ENCODE peak calls at places on chromosomes 12 and 14, in eight cellular contexts. F, L, W, Z, X, I, B and S are unnamed samples.

GRCh38 chr12:31519525-31519924 is 71.4 kb downstream of the DENND5B start:
- DNase-seq in F (no peak), L (no peak), W (no peak), Z (no peak), X (no peak), I (no peak), B (no peak), S (no peak)

GRCh38 chr14:102930138-102930752 is 7.8 kb downstream of the AMN start:
- DNase-seq in F (no peak), L (no peak), W (no peak), Z (no peak), X (no peak), I (no peak), B (no peak), S (peak)

GRCh38 chr14:98792171-98792570 is 479.8 kb downstream of the BCL11B start:
- DNase-seq in F (no peak), L (no peak), W (no peak), Z (no peak), X (no peak), I (no peak), B (no peak), S (no peak)

GRCh38 chr14:36256131-36256801 is 64.2 kb downstream of the MBIP start:
- DNase-seq in F (no peak), L (no peak), W (no peak), Z (no peak), X (no peak), I (no peak), B (no peak), S (no peak)

GRCh38 chr14:99910337-99911268 is 117.4 kb downstream of the EML1 start:
- DNase-seq in F (no peak), L (no peak), W (no peak), Z (no peak), X (no peak), I (peak), B (no peak), S (no peak)

GRCh38 chr14:83006071-83006670 is 1472.5 kb upstream of the SEL1L start:
- DNase-seq in F (no peak), L (no peak), W (no peak), Z (no peak), X (no peak), I (no peak), B (peak), S (no peak)

GRCh38 chr12:62268956-62269355 is 8.8 kb downstream of the USP15 start:
- DNase-seq in F (no peak), L (no peak), W (no peak), Z (no peak), X (no peak), I (peak), B (no peak), S (no peak)

GRCh38 chr14:105151131-105151837 is 17.3 kb downstream of the JAG2 start:
- DNase-seq in F (no peak), L (no peak), W (peak), Z (no peak), X (no peak), I (no peak), B (no peak), S (no peak)

GRCh38 chr14:101965145-101965531 is 765 bp downstream of the DYNC1H1 start:
- DNase-seq in F (peak), L (peak), W (peak), Z (peak), X (no peak), I (peak), B (peak), S (peak)

GRCh38 chr12:12376636-12377448 is 20.0 kb downstream of the BORCS5 start:
- DNase-seq in F (peak), L (peak), W (no peak), Z (peak), X (peak), I (peak), B (no peak), S (peak)

GRCh38 chr12:89276860-89277259 is 75.4 kb downstream of the DUSP6 start:
- DNase-seq in F (no peak), L (no peak), W (peak), Z (no peak), X (no peak), I (no peak), B (no peak), S (no peak)

GRCh38 chr12:6846316-6846869 is 4.7 kb downstream of the CDCA3 start:
- DNase-seq in F (no peak), L (no peak), W (no peak), Z (no peak), X (no peak), I (no peak), B (no peak), S (no peak)

GRCh38 chr12:98645572-98646067 is 530 bp downstream of the APAF1 start:
- DNase-seq in F (no peak), L (peak), W (no peak), Z (no peak), X (no peak), I (peak), B (peak), S (peak)

GRCh38 chr12:131121705-131122405 is 168.1 kb downstream of the ADGRD1 start:
- DNase-seq in F (no peak), L (no peak), W (no peak), Z (no peak), X (no peak), I (peak), B (no peak), S (no peak)

GRCh38 chr12:47014474-47014873 is 64.9 kb upstream of the PCED1B start:
- DNase-seq in F (no peak), L (no peak), W (no peak), Z (no peak), X (no peak), I (peak), B (no peak), S (no peak)

GRCh38 chr12:58367041-58367440 is 425.7 kb downstream of the ATP23 start:
- DNase-seq in F (no peak), L (no peak), W (no peak), Z (no peak), X (no peak), I (peak), B (no peak), S (no peak)

GRCh38 chr12:85057370-85057963 is 21.3 kb downstream of the LRRIQ1 start:
- DNase-seq in F (peak), L (peak), W (no peak), Z (peak), X (no peak), I (peak), B (peak), S (no peak)